ENCODE peak calls at places on chromosomes 16 and 17, in six cellular contexts. R is lower leg skin, X is kidney, P is tibial artery, S is cardiac fibroblast, K is NB4. I is an unnamed sample.

GRCh38 chr16:51155901-51156810 is 5.1 kb upstream of the SALL1 start:
- DNase-seq in R (no peak), X (no peak), P (no peak), S (peak; percentile 35), K (no peak), I (no peak)

GRCh38 chr16:1181715-1182671 is 29.1 kb downstream of the CACNA1H start:
- DNase-seq in R (no peak), X (peak; percentile 98), P (peak; percentile 98), S (peak; percentile 87), K (no peak), I (no peak)

GRCh38 chr16:1543085-1543896 is 9.8 kb downstream of the TMEM204 start:
- DNase-seq in R (peak; percentile 46), X (peak; percentile 91), P (peak; percentile 83), S (peak; percentile 91), K (peak; percentile 91), I (no peak)

GRCh38 chr17:63675231-63675606 is 24.7 kb downstream of the LIMD2 start:
- DNase-seq in R (no peak), X (no peak), P (no peak), S (peak; percentile 44), K (peak; percentile 34), I (no peak)

GRCh38 chr17:62923515-62924150 is 42.4 kb upstream of the TANC2 start:
- DNase-seq in R (no peak), X (no peak), P (no peak), S (no peak), K (no peak), I (no peak)

GRCh38 chr16:68517606-68518161 is 21.4 kb upstream of the ZFP90 start:
- DNase-seq in R (no peak), X (no peak), P (no peak), S (no peak), K (peak; percentile 63), I (no peak)

GRCh38 chr16:47617732-47618131 is 156.6 kb downstream of the PHKB start:
- DNase-seq in R (no peak), X (no peak), P (no peak), S (peak; percentile 10), K (no peak), I (no peak)

GRCh38 chr16:2785101-2785991 is 2.0 kb downstream of the PRSS33 start:
- DNase-seq in R (no peak), X (no peak), P (no peak), S (no peak), K (peak; percentile 33), I (no peak)

GRCh38 chr16:68452176-68452575 is 3.9 kb upstream of the SMPD3 start:
- DNase-seq in R (no peak), X (no peak), P (no peak), S (no peak), K (no peak), I (no peak)

GRCh38 chr16:4696172-4696904 is 3.0 kb downstream of the NUDT16L1 start:
- DNase-seq in R (no peak), X (no peak), P (no peak), S (peak; percentile 51), K (peak; percentile 8), I (no peak)

GRCh38 chr16:69179255-69180010 is 7.5 kb upstream of the SNTB2 start:
- DNase-seq in R (peak; percentile 83), X (peak; percentile 89), P (peak; percentile 86), S (peak; percentile 96), K (peak; percentile 57), I (peak; percentile 98)

GRCh38 chr16:49351119-49351518 is 22.5 kb upstream of the C16orf78 start:
- DNase-seq in R (no peak), X (no peak), P (no peak), S (no peak), K (peak; percentile 13), I (no peak)
- H3K4me3 ChIP-seq in R (no peak overlapping the region), X (no peak overlapping the region), P (no peak overlapping the region), S (no peak overlapping the region), K (no peak overlapping the region), I (no peak overlapping the region)

GRCh38 chr17:57806083-57806830 is 43.6 kb downstream of the MRPS23 start:
- DNase-seq in R (no peak), X (no peak), P (no peak), S (no peak), K (no peak), I (no peak)

GRCh38 chr17:57811633-57812280 is 38.1 kb downstream of the MRPS23 start:
- DNase-seq in R (no peak), X (no peak), P (no peak), S (no peak), K (peak; percentile 4), I (no peak)

GRCh38 chr17:57808882-57809281 is 41.0 kb downstream of the MRPS23 start:
- DNase-seq in R (no peak), X (no peak), P (no peak), S (no peak), K (no peak), I (no peak)

GRCh38 chr17:57809879-57810278 is 40.0 kb downstream of the MRPS23 start:
- DNase-seq in R (no peak), X (no peak), P (no peak), S (no peak), K (no peak), I (no peak)

GRCh38 chr17:57810740-57811632 is 38.9 kb downstream of the MRPS23 start:
- DNase-seq in R (no peak), X (peak; percentile 93), P (peak; percentile 73), S (peak; percentile 67), K (peak; percentile 76), I (no peak)
- TF ChIP-seq CTCF in R (no peak), X (no peak), P (no peak), S (no peak), K (no peak), I (no peak)

GRCh38 chr17:74842146-74842598 is 17.5 kb downstream of the GRIN2C start:
- DNase-seq in R (no peak), X (no peak), P (no peak), S (no peak), K (no peak), I (no peak)

GRCh38 chr17:74843352-74843627 is 16.4 kb downstream of the GRIN2C start:
- DNase-seq in R (no peak), X (peak; percentile 71), P (no peak), S (no peak), K (no peak), I (no peak)

GRCh38 chr17:74840989-74841666 is 18.6 kb downstream of the GRIN2C start:
- DNase-seq in R (peak; percentile 58), X (no peak), P (peak; percentile 81), S (peak; percentile 61), K (peak; percentile 74), I (no peak)

GRCh38 chr17:74840500-74840899 is 19.2 kb downstream of the GRIN2C start:
- DNase-seq in R (no peak), X (no peak), P (no peak), S (no peak), K (no peak), I (no peak)

GRCh38 chr17:74842599-74843351 is 16.9 kb downstream of the GRIN2C start:
- DNase-seq in R (no peak), X (peak; percentile 91), P (no peak), S (peak; percentile 75), K (peak; percentile 36), I (no peak)
- H3K4me3 ChIP-seq in R (no peak overlapping the region), X (no peak overlapping the region), P (peak overlapping the region; percentile 54), S (peak overlapping the region; percentile 46), K (no peak overlapping the region), I (peak overlapping the region; percentile 30)

DNA sequence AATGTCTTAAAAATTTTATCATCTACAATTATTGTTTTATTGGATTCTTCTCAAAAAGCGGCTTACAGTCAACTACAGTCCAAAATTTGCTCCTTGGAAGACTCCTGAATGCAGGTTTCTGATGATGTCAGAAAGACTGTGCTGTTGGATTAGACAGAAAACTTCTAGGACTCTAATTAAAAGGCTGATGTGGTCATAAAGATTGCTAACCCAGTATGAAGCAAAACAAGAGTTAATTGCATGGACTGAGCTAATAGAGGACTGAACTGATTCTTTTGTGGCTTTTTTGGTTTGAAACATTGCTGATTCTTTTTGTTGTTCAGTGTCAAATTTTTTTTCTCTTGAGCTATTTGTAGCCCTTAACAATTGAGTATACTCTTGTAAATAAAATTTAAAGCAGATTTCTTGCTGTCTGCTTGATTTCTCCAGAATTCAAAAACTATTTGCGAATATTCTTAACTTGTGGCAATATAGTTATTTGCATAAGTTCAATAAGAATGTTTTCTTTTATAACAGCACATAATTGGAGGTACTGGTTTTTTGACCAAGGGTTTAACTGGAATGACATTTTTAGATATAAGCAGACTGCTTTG is 33.1 kb upstream of the LCMT1 start:
- DNase-seq in R (no peak), X (no peak), P (no peak), S (no peak), K (no peak), I (no peak)
- TF ChIP-seq CTCF in R (no peak), X (no peak), P (no peak), S (no peak), K (no peak), I (no peak)

GRCh38 chr16:89917773-89918452 is 749 bp upstream of the MC1R start:
- DNase-seq in R (no peak), X (peak; percentile 96), P (peak; percentile 80), S (peak; percentile 96), K (peak; percentile 96), I (no peak)

GRCh38 chr16:89921131-89921698 is 1.9 kb upstream of the TUBB3 start:
- DNase-seq in R (no peak), X (peak; percentile 80), P (no peak), S (no peak), K (peak; percentile 78), I (no peak)

GRCh38 chr16:89919535-89920406 is 1.1 kb downstream of the MC1R start:
- DNase-seq in R (no peak), X (peak; percentile 77), P (no peak), S (no peak), K (peak; percentile 33), I (no peak)

GRCh38 chr16:89920723-89921122 is 2.1 kb downstream of the MC1R start:
- DNase-seq in R (no peak), X (no peak), P (no peak), S (peak; percentile 24), K (peak; percentile 71), I (no peak)

DNA sequence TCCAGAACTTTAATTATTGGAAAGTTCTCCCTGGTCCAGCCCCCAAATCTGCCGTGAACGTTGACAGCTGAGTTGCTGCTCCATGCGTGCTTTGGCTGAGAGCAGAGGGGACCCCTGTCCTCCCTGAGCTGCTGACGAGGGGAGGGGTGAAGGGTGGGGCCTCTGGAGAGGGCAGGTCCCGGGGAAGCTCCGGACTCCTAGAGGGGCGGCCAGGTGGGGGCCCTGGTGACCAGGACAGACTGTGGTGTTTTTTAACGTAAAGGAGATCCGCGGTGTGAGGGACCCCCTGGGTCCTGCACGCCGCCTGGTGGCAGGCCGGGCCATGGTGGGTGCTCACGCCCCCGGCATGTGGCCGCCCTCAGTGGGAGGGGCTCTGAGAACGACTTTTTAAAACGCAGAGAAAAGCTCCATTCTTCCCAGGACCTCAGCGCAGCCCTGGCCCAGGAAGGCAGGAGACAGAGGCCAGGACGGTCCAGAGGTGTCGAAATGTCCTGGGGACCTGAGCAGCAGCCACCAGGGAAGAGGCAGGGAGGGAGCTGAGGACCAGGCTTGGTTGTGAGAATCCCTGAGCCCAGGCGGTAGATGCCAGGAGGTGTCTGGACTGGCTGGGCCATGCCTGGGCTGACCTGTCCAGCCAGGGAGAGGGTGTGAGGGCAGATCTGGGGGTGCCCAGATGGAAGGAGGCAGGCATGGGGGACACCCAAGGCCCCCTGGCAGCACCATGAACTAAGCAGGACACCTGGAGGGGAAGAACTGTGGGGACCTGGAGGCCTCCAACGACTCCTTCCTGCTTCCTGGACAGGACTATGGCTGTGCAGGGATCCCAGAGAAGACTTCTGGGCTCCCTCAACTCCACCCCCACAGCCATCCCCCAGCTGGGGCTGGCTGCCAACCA is at the start of gene MC1R:
- DNase-seq in R (no peak), X (peak; percentile 87), P (no peak), S (peak; percentile 66), K (peak; percentile 90), I (no peak)
- H3K4me3 ChIP-seq in R (no peak within 1 kb of the TSS), X (peak within 1 kb of the TSS; percentile 43), P (peak within 1 kb of the TSS; percentile 38), S (peak within 1 kb of the TSS; percentile 44), K (peak within 1 kb of the TSS; percentile 56), I (no peak within 1 kb of the TSS)

GRCh38 chr17:49218941-49219913 is 8.7 kb downstream of the ABI3 start:
- DNase-seq in R (no peak), X (peak; percentile 79), P (no peak), S (no peak), K (peak; percentile 74), I (no peak)
- TF ChIP-seq CTCF in R (no peak), X (no peak), P (no peak), S (peak; percentile 4), K (no peak), I (no peak)

I was measured in LNCaP clone FGC.